ENCODE peak calls at places on chromosomes 5 and 9, in six cellular contexts. One of them, this sample, is unnamed.

GRCh38 chr5:126694403-126694802 is 82.5 kb upstream of the LMNB1 start:
- DNase-seq in neural crest cell: no peak
- DNase-seq in astrocyte of the spinal cord: no peak
- DNase-seq in SW 1271: no peak
- DNase-seq in amniotic stem cell: no peak
- DNase-seq in Calu3: no peak
- DNase-seq in this sample: no peak

GRCh38 chr9:8880031-8880430 is 1080.5 kb upstream of the DMAC1 start:
- DNase-seq in amniotic stem cell: no peak
- DNase-seq in neural crest cell: no peak
- DNase-seq in SW 1271: no peak
- DNase-seq in Calu3: no peak
- DNase-seq in astrocyte of the spinal cord: no peak
- DNase-seq in this sample: no peak

GRCh38 chr9:27787941-27788340 is 214.7 kb upstream of the C9orf72 start:
- DNase-seq in neural crest cell: no peak
- DNase-seq in amniotic stem cell: no peak
- DNase-seq in astrocyte of the spinal cord: peak; percentile 13
- DNase-seq in SW 1271: no peak
- DNase-seq in Calu3: peak; percentile 8
- DNase-seq in this sample: no peak

GRCh38 chr5:139752506-139753350 is 42.9 kb upstream of the PSD2 start:
- DNase-seq in astrocyte of the spinal cord: peak; percentile 65
- DNase-seq in Calu3: no peak
- DNase-seq in SW 1271: no peak
- DNase-seq in neural crest cell: no peak
- DNase-seq in amniotic stem cell: no peak
- DNase-seq in this sample: no peak

GRCh38 chr5:135551593-135552447 is 16.1 kb upstream of the NEUROG1 start:
- DNase-seq in SW 1271: peak; percentile 66
- DNase-seq in astrocyte of the spinal cord: peak; percentile 72
- DNase-seq in amniotic stem cell: peak; percentile 44
- DNase-seq in Calu3: peak; percentile 79
- DNase-seq in neural crest cell: peak; percentile 77
- DNase-seq in this sample: peak; percentile 79

GRCh38 chr5:134127376-134127861 is 12.9 kb downstream of the TCF7 start:
- DNase-seq in astrocyte of the spinal cord: peak; percentile 36
- DNase-seq in neural crest cell: no peak
- DNase-seq in SW 1271: no peak
- DNase-seq in Calu3: no peak
- DNase-seq in amniotic stem cell: no peak
- DNase-seq in this sample: no peak

GRCh38 chr5:5203441-5203840 is 63.3 kb downstream of the ADAMTS16 start:
- DNase-seq in neural crest cell: no peak
- DNase-seq in amniotic stem cell: no peak
- DNase-seq in SW 1271: no peak
- DNase-seq in astrocyte of the spinal cord: no peak
- DNase-seq in Calu3: no peak
- DNase-seq in this sample: no peak

GRCh38 chr5:33091571-33092363 is 349.0 kb upstream of the TARS1 start:
- DNase-seq in SW 1271: peak; percentile 31
- DNase-seq in Calu3: no peak
- DNase-seq in amniotic stem cell: peak; percentile 42
- DNase-seq in astrocyte of the spinal cord: peak; percentile 59
- DNase-seq in neural crest cell: no peak
- DNase-seq in this sample: no peak

GRCh38 chr5:78050888-78051287 is 243.6 kb downstream of the AP3B1 start:
- DNase-seq in SW 1271: no peak
- DNase-seq in astrocyte of the spinal cord: peak; percentile 53
- DNase-seq in amniotic stem cell: no peak
- DNase-seq in Calu3: no peak
- DNase-seq in neural crest cell: no peak
- DNase-seq in this sample: peak; percentile 1

GRCh38 chr9:71778085-71778484 is 9.8 kb upstream of the CEMIP2 start:
- DNase-seq in neural crest cell: no peak
- DNase-seq in Calu3: no peak
- DNase-seq in SW 1271: no peak
- DNase-seq in amniotic stem cell: no peak
- DNase-seq in astrocyte of the spinal cord: no peak
- DNase-seq in this sample: no peak

GRCh38 chr9:38287420-38287985 is 105.0 kb upstream of the ALDH1B1 start:
- DNase-seq in Calu3: no peak
- DNase-seq in neural crest cell: no peak
- DNase-seq in amniotic stem cell: no peak
- DNase-seq in astrocyte of the spinal cord: no peak
- DNase-seq in SW 1271: no peak
- DNase-seq in this sample: no peak

GRCh38 chr9:21964925-21965385 is 29.2 kb downstream of the CDKN2A start:
- DNase-seq in Calu3: peak; percentile 56
- DNase-seq in neural crest cell: no peak
- DNase-seq in astrocyte of the spinal cord: peak; percentile 61
- DNase-seq in SW 1271: no peak
- DNase-seq in amniotic stem cell: no peak
- DNase-seq in this sample: no peak

GRCh38 chr5:169300468-169301385 is at the start of gene SLIT3:
- DNase-seq in amniotic stem cell: peak; percentile 74
- DNase-seq in SW 1271: peak; percentile 64
- DNase-seq in astrocyte of the spinal cord: peak; percentile 88
- DNase-seq in neural crest cell: peak; percentile 30
- DNase-seq in Calu3: no peak
- DNase-seq in this sample: no peak

GRCh38 chr5:58773744-58774441 is 191.0 kb downstream of the RAB3C start:
- DNase-seq in neural crest cell: no peak
- DNase-seq in SW 1271: no peak
- DNase-seq in amniotic stem cell: no peak
- DNase-seq in Calu3: no peak
- DNase-seq in astrocyte of the spinal cord: no peak
- DNase-seq in this sample: no peak

GRCh38 chr5:180525363-180525762 is 31.2 kb downstream of the CNOT6 start:
- DNase-seq in neural crest cell: no peak
- DNase-seq in SW 1271: no peak
- DNase-seq in Calu3: no peak
- DNase-seq in amniotic stem cell: no peak
- DNase-seq in astrocyte of the spinal cord: no peak
- DNase-seq in this sample: no peak

GRCh38 chr9:96565684-96566360 is 53.8 kb downstream of the CDC14B start:
- DNase-seq in astrocyte of the spinal cord: peak; percentile 28
- DNase-seq in Calu3: no peak
- DNase-seq in SW 1271: no peak
- DNase-seq in amniotic stem cell: no peak
- DNase-seq in neural crest cell: no peak
- DNase-seq in this sample: no peak

GRCh38 chr5:137300411-137301240 is 198.5 kb downstream of the SPOCK1 start:
- DNase-seq in amniotic stem cell: no peak
- DNase-seq in Calu3: no peak
- DNase-seq in SW 1271: no peak
- DNase-seq in neural crest cell: no peak
- DNase-seq in astrocyte of the spinal cord: peak; percentile 69
- DNase-seq in this sample: no peak

GRCh38 chr5:149284501-149284900 is 12.8 kb downstream of the AFAP1L1 start:
- DNase-seq in neural crest cell: no peak
- DNase-seq in Calu3: no peak
- DNase-seq in amniotic stem cell: no peak
- DNase-seq in SW 1271: no peak
- DNase-seq in astrocyte of the spinal cord: no peak
- DNase-seq in this sample: no peak

GRCh38 chr5:1555011-1555807 is 31.4 kb upstream of the LPCAT1 start:
- DNase-seq in Calu3: peak; percentile 81
- DNase-seq in amniotic stem cell: peak; percentile 32
- DNase-seq in astrocyte of the spinal cord: peak; percentile 75
- DNase-seq in neural crest cell: no peak
- DNase-seq in SW 1271: peak; percentile 66
- DNase-seq in this sample: peak; percentile 89

GRCh38 chr9:122347348-122348287 is 23.2 kb upstream of the PTGS1 start:
- DNase-seq in astrocyte of the spinal cord: no peak
- DNase-seq in SW 1271: no peak
- DNase-seq in neural crest cell: no peak
- DNase-seq in amniotic stem cell: no peak
- DNase-seq in Calu3: peak; percentile 9
- DNase-seq in this sample: peak; percentile 42

GRCh38 chr9:74748966-74749365 is 138.8 kb downstream of the TRPM6 start:
- DNase-seq in Calu3: no peak
- DNase-seq in astrocyte of the spinal cord: no peak
- DNase-seq in SW 1271: no peak
- DNase-seq in neural crest cell: no peak
- DNase-seq in amniotic stem cell: no peak
- DNase-seq in this sample: no peak

GRCh38 chr9:133948138-133948537 is 44.0 kb downstream of the VAV2 start:
- DNase-seq in Calu3: no peak
- DNase-seq in neural crest cell: no peak
- DNase-seq in amniotic stem cell: no peak
- DNase-seq in SW 1271: no peak
- DNase-seq in astrocyte of the spinal cord: no peak
- DNase-seq in this sample: no peak

GRCh38 chr5:172886974-172887491 is 53.0 kb downstream of the ERGIC1 start:
- DNase-seq in SW 1271: no peak
- DNase-seq in astrocyte of the spinal cord: peak; percentile 76
- DNase-seq in Calu3: no peak
- DNase-seq in amniotic stem cell: no peak
- DNase-seq in neural crest cell: no peak
- DNase-seq in this sample: no peak

GRCh38 chr5:63854076-63854475 is 108.2 kb downstream of the HTR1A start:
- DNase-seq in astrocyte of the spinal cord: no peak
- DNase-seq in neural crest cell: no peak
- DNase-seq in Calu3: no peak
- DNase-seq in SW 1271: no peak
- DNase-seq in amniotic stem cell: no peak
- DNase-seq in this sample: peak; percentile 1

GRCh38 chr5:124079062-124079461 is 567.1 kb downstream of the CSNK1G3 start:
- DNase-seq in amniotic stem cell: no peak
- DNase-seq in neural crest cell: no peak
- DNase-seq in SW 1271: no peak
- DNase-seq in astrocyte of the spinal cord: no peak
- DNase-seq in Calu3: no peak
- DNase-seq in this sample: no peak